ENCODE peak calls at places on chromosomes 11 and 22, in six cellular contexts. One of them, this sample, is unnamed.

GRCh38 chr11:75873417-75874148 is 58.6 kb downstream of the UVRAG start:
- DNase-seq in mammary epithelial cell: no peak
- DNase-seq in amniotic stem cell: no peak
- DNase-seq in adrenal gland: no peak
- DNase-seq in brain microvascular endothelial cell: no peak
- DNase-seq in stimulated activated CD8-positive, alpha-beta memory T cell treated with anti-CD3 and anti-CD28 coated beads, Interleukin-12 subunit alpha, Interleukin-12 subunit beta, amount 100 ng/mL, for 4 hours: no peak
- DNase-seq in this sample: peak; percentile 72

GRCh38 chr11:88181776-88182175 is 6.5 kb upstream of the RAB38 start:
- DNase-seq in brain microvascular endothelial cell: no peak
- DNase-seq in adrenal gland: no peak
- DNase-seq in mammary epithelial cell: peak; percentile 53
- DNase-seq in stimulated activated CD8-positive, alpha-beta memory T cell treated with anti-CD3 and anti-CD28 coated beads, Interleukin-12 subunit alpha, Interleukin-12 subunit beta, amount 100 ng/mL, for 4 hours: no peak
- DNase-seq in amniotic stem cell: no peak
- DNase-seq in this sample: no peak

GRCh38 chr11:61083601-61084147 is 18.6 kb upstream of the CD5 start:
- DNase-seq in mammary epithelial cell: no peak
- DNase-seq in adrenal gland: no peak
- DNase-seq in amniotic stem cell: no peak
- DNase-seq in brain microvascular endothelial cell: no peak
- DNase-seq in stimulated activated CD8-positive, alpha-beta memory T cell treated with anti-CD3 and anti-CD28 coated beads, Interleukin-12 subunit alpha, Interleukin-12 subunit beta, amount 100 ng/mL, for 4 hours: no peak
- DNase-seq in this sample: no peak

GRCh38 chr11:77879218-77879617 is 58.3 kb downstream of the AAMDC start:
- DNase-seq in brain microvascular endothelial cell: no peak
- DNase-seq in mammary epithelial cell: no peak
- DNase-seq in adrenal gland: peak; percentile 39
- DNase-seq in amniotic stem cell: no peak
- DNase-seq in stimulated activated CD8-positive, alpha-beta memory T cell treated with anti-CD3 and anti-CD28 coated beads, Interleukin-12 subunit alpha, Interleukin-12 subunit beta, amount 100 ng/mL, for 4 hours: no peak
- DNase-seq in this sample: no peak

GRCh38 chr11:704799-705645 is 1.0 kb upstream of the EPS8L2 start:
- DNase-seq in brain microvascular endothelial cell: no peak
- DNase-seq in amniotic stem cell: no peak
- DNase-seq in mammary epithelial cell: peak; percentile 53
- DNase-seq in stimulated activated CD8-positive, alpha-beta memory T cell treated with anti-CD3 and anti-CD28 coated beads, Interleukin-12 subunit alpha, Interleukin-12 subunit beta, amount 100 ng/mL, for 4 hours: no peak
- DNase-seq in adrenal gland: no peak
- DNase-seq in this sample: no peak

GRCh38 chr11:101446238-101446637 is 137.6 kb downstream of the TRPC6 start:
- DNase-seq in brain microvascular endothelial cell: peak; percentile 69
- DNase-seq in mammary epithelial cell: peak; percentile 34
- DNase-seq in amniotic stem cell: no peak
- DNase-seq in adrenal gland: no peak
- DNase-seq in stimulated activated CD8-positive, alpha-beta memory T cell treated with anti-CD3 and anti-CD28 coated beads, Interleukin-12 subunit alpha, Interleukin-12 subunit beta, amount 100 ng/mL, for 4 hours: no peak
- DNase-seq in this sample: peak; percentile 88

GRCh38 chr11:122756417-122756816 is 81.9 kb upstream of the CRTAM start:
- DNase-seq in mammary epithelial cell: no peak
- DNase-seq in amniotic stem cell: no peak
- DNase-seq in adrenal gland: peak; percentile 41
- DNase-seq in brain microvascular endothelial cell: no peak
- DNase-seq in stimulated activated CD8-positive, alpha-beta memory T cell treated with anti-CD3 and anti-CD28 coated beads, Interleukin-12 subunit alpha, Interleukin-12 subunit beta, amount 100 ng/mL, for 4 hours: peak; percentile 6
- DNase-seq in this sample: no peak

GRCh38 chr22:28949788-28950187 is 66.4 kb downstream of the ZNRF3 start:
- DNase-seq in stimulated activated CD8-positive, alpha-beta memory T cell treated with anti-CD3 and anti-CD28 coated beads, Interleukin-12 subunit alpha, Interleukin-12 subunit beta, amount 100 ng/mL, for 4 hours: no peak
- DNase-seq in brain microvascular endothelial cell: no peak
- DNase-seq in adrenal gland: no peak
- DNase-seq in mammary epithelial cell: no peak
- DNase-seq in amniotic stem cell: no peak
- DNase-seq in this sample: peak; percentile 15

GRCh38 chr22:23915230-23915754 is 21.1 kb downstream of the MIF start:
- DNase-seq in mammary epithelial cell: no peak
- DNase-seq in amniotic stem cell: no peak
- DNase-seq in stimulated activated CD8-positive, alpha-beta memory T cell treated with anti-CD3 and anti-CD28 coated beads, Interleukin-12 subunit alpha, Interleukin-12 subunit beta, amount 100 ng/mL, for 4 hours: no peak
- DNase-seq in brain microvascular endothelial cell: no peak
- DNase-seq in adrenal gland: no peak
- DNase-seq in this sample: no peak

GRCh38 chr11:122071680-122072321 is 44.2 kb downstream of the BLID start:
- DNase-seq in stimulated activated CD8-positive, alpha-beta memory T cell treated with anti-CD3 and anti-CD28 coated beads, Interleukin-12 subunit alpha, Interleukin-12 subunit beta, amount 100 ng/mL, for 4 hours: no peak
- DNase-seq in adrenal gland: no peak
- DNase-seq in brain microvascular endothelial cell: no peak
- DNase-seq in amniotic stem cell: no peak
- DNase-seq in mammary epithelial cell: no peak
- DNase-seq in this sample: no peak

GRCh38 chr11:12719221-12719620 is 45.0 kb downstream of the TEAD1 start:
- DNase-seq in stimulated activated CD8-positive, alpha-beta memory T cell treated with anti-CD3 and anti-CD28 coated beads, Interleukin-12 subunit alpha, Interleukin-12 subunit beta, amount 100 ng/mL, for 4 hours: no peak
- DNase-seq in mammary epithelial cell: no peak
- DNase-seq in brain microvascular endothelial cell: no peak
- DNase-seq in adrenal gland: no peak
- DNase-seq in amniotic stem cell: no peak
- DNase-seq in this sample: no peak

GRCh38 chr22:50184004-50184461 is 1.7 kb upstream of the TRABD start:
- DNase-seq in amniotic stem cell: no peak
- DNase-seq in mammary epithelial cell: no peak
- DNase-seq in adrenal gland: peak; percentile 75
- DNase-seq in stimulated activated CD8-positive, alpha-beta memory T cell treated with anti-CD3 and anti-CD28 coated beads, Interleukin-12 subunit alpha, Interleukin-12 subunit beta, amount 100 ng/mL, for 4 hours: no peak
- DNase-seq in brain microvascular endothelial cell: no peak
- DNase-seq in this sample: no peak

GRCh38 chr22:25109878-25110595 is 89.6 kb upstream of the CRYBB3 start:
- DNase-seq in adrenal gland: no peak
- DNase-seq in brain microvascular endothelial cell: no peak
- DNase-seq in amniotic stem cell: no peak
- DNase-seq in mammary epithelial cell: no peak
- DNase-seq in stimulated activated CD8-positive, alpha-beta memory T cell treated with anti-CD3 and anti-CD28 coated beads, Interleukin-12 subunit alpha, Interleukin-12 subunit beta, amount 100 ng/mL, for 4 hours: no peak
- DNase-seq in this sample: no peak

GRCh38 chr11:126317681-126318641 is 14.1 kb downstream of the DCPS start:
- DNase-seq in adrenal gland: peak; percentile 89
- DNase-seq in brain microvascular endothelial cell: peak; percentile 68
- DNase-seq in stimulated activated CD8-positive, alpha-beta memory T cell treated with anti-CD3 and anti-CD28 coated beads, Interleukin-12 subunit alpha, Interleukin-12 subunit beta, amount 100 ng/mL, for 4 hours: no peak
- DNase-seq in amniotic stem cell: peak; percentile 30
- DNase-seq in mammary epithelial cell: peak; percentile 64
- DNase-seq in this sample: no peak

GRCh38 chr11:122004446-122004845 is 111.6 kb downstream of the BLID start:
- DNase-seq in amniotic stem cell: no peak
- DNase-seq in brain microvascular endothelial cell: no peak
- DNase-seq in stimulated activated CD8-positive, alpha-beta memory T cell treated with anti-CD3 and anti-CD28 coated beads, Interleukin-12 subunit alpha, Interleukin-12 subunit beta, amount 100 ng/mL, for 4 hours: no peak
- DNase-seq in adrenal gland: no peak
- DNase-seq in mammary epithelial cell: no peak
- DNase-seq in this sample: no peak

GRCh38 chr22:24685804-24686203 is 82.8 kb downstream of the GGT1 start:
- DNase-seq in mammary epithelial cell: no peak
- DNase-seq in stimulated activated CD8-positive, alpha-beta memory T cell treated with anti-CD3 and anti-CD28 coated beads, Interleukin-12 subunit alpha, Interleukin-12 subunit beta, amount 100 ng/mL, for 4 hours: no peak
- DNase-seq in amniotic stem cell: no peak
- DNase-seq in adrenal gland: no peak
- DNase-seq in brain microvascular endothelial cell: no peak
- DNase-seq in this sample: no peak

GRCh38 chr22:20782083-20782482 is 8.2 kb downstream of the SERPIND1 start:
- DNase-seq in brain microvascular endothelial cell: no peak
- DNase-seq in adrenal gland: no peak
- DNase-seq in amniotic stem cell: no peak
- DNase-seq in mammary epithelial cell: no peak
- DNase-seq in stimulated activated CD8-positive, alpha-beta memory T cell treated with anti-CD3 and anti-CD28 coated beads, Interleukin-12 subunit alpha, Interleukin-12 subunit beta, amount 100 ng/mL, for 4 hours: no peak
- DNase-seq in this sample: no peak

GRCh38 chr11:30479899-30480298 is 106.3 kb downstream of the MPPED2 start:
- DNase-seq in mammary epithelial cell: no peak
- DNase-seq in adrenal gland: no peak
- DNase-seq in stimulated activated CD8-positive, alpha-beta memory T cell treated with anti-CD3 and anti-CD28 coated beads, Interleukin-12 subunit alpha, Interleukin-12 subunit beta, amount 100 ng/mL, for 4 hours: no peak
- DNase-seq in amniotic stem cell: no peak
- DNase-seq in brain microvascular endothelial cell: no peak
- DNase-seq in this sample: no peak

GRCh38 chr11:35307221-35307621 is 112.1 kb downstream of the SLC1A2 start:
- DNase-seq in adrenal gland: no peak
- DNase-seq in amniotic stem cell: no peak
- DNase-seq in mammary epithelial cell: no peak
- DNase-seq in stimulated activated CD8-positive, alpha-beta memory T cell treated with anti-CD3 and anti-CD28 coated beads, Interleukin-12 subunit alpha, Interleukin-12 subunit beta, amount 100 ng/mL, for 4 hours: no peak
- DNase-seq in brain microvascular endothelial cell: no peak
- DNase-seq in this sample: no peak

GRCh38 chr11:2794947-2795346 is 90.6 kb downstream of the CDKN1C start:
- DNase-seq in brain microvascular endothelial cell: no peak
- DNase-seq in amniotic stem cell: no peak
- DNase-seq in adrenal gland: peak; percentile 17
- DNase-seq in mammary epithelial cell: no peak
- DNase-seq in stimulated activated CD8-positive, alpha-beta memory T cell treated with anti-CD3 and anti-CD28 coated beads, Interleukin-12 subunit alpha, Interleukin-12 subunit beta, amount 100 ng/mL, for 4 hours: no peak
- DNase-seq in this sample: no peak

GRCh38 chr11:128326791-128327190 is 260.6 kb downstream of the ETS1 start:
- DNase-seq in amniotic stem cell: no peak
- DNase-seq in mammary epithelial cell: no peak
- DNase-seq in brain microvascular endothelial cell: no peak
- DNase-seq in adrenal gland: no peak
- DNase-seq in stimulated activated CD8-positive, alpha-beta memory T cell treated with anti-CD3 and anti-CD28 coated beads, Interleukin-12 subunit alpha, Interleukin-12 subunit beta, amount 100 ng/mL, for 4 hours: no peak
- DNase-seq in this sample: no peak

GRCh38 chr11:15923169-15923568 is 433.2 kb downstream of the SOX6 start:
- DNase-seq in adrenal gland: no peak
- DNase-seq in mammary epithelial cell: peak; percentile 29
- DNase-seq in stimulated activated CD8-positive, alpha-beta memory T cell treated with anti-CD3 and anti-CD28 coated beads, Interleukin-12 subunit alpha, Interleukin-12 subunit beta, amount 100 ng/mL, for 4 hours: no peak
- DNase-seq in amniotic stem cell: no peak
- DNase-seq in brain microvascular endothelial cell: no peak
- DNase-seq in this sample: no peak

GRCh38 chr22:36383110-36383581 is 4.6 kb downstream of the MYH9 start:
- DNase-seq in mammary epithelial cell: peak; percentile 82
- DNase-seq in adrenal gland: no peak
- DNase-seq in brain microvascular endothelial cell: peak; percentile 73
- DNase-seq in amniotic stem cell: no peak
- DNase-seq in stimulated activated CD8-positive, alpha-beta memory T cell treated with anti-CD3 and anti-CD28 coated beads, Interleukin-12 subunit alpha, Interleukin-12 subunit beta, amount 100 ng/mL, for 4 hours: no peak
- DNase-seq in this sample: no peak

GRCh38 chr11:67438121-67438902 is 830 bp upstream of the PTPRCAP start:
- DNase-seq in adrenal gland: no peak
- DNase-seq in mammary epithelial cell: no peak
- DNase-seq in amniotic stem cell: no peak
- DNase-seq in stimulated activated CD8-positive, alpha-beta memory T cell treated with anti-CD3 and anti-CD28 coated beads, Interleukin-12 subunit alpha, Interleukin-12 subunit beta, amount 100 ng/mL, for 4 hours: peak; percentile 57
- DNase-seq in brain microvascular endothelial cell: no peak
- DNase-seq in this sample: no peak

GRCh38 chr11:118265954-118266353 is 1.9 kb upstream of the MPZL2 start:
- DNase-seq in mammary epithelial cell: peak; percentile 74
- DNase-seq in stimulated activated CD8-positive, alpha-beta memory T cell treated with anti-CD3 and anti-CD28 coated beads, Interleukin-12 subunit alpha, Interleukin-12 subunit beta, amount 100 ng/mL, for 4 hours: no peak
- DNase-seq in brain microvascular endothelial cell: no peak
- DNase-seq in amniotic stem cell: no peak
- DNase-seq in adrenal gland: peak; percentile 27
- DNase-seq in this sample: no peak

GRCh38 chr11:46075168-46075567 is 46.1 kb downstream of the PHF21A start:
- DNase-seq in mammary epithelial cell: peak; percentile 52
- DNase-seq in adrenal gland: no peak
- DNase-seq in amniotic stem cell: no peak
- DNase-seq in stimulated activated CD8-positive, alpha-beta memory T cell treated with anti-CD3 and anti-CD28 coated beads, Interleukin-12 subunit alpha, Interleukin-12 subunit beta, amount 100 ng/mL, for 4 hours: no peak
- DNase-seq in brain microvascular endothelial cell: peak; percentile 43
- DNase-seq in this sample: no peak

GRCh38 chr11:75473684-75474083 is 40.7 kb upstream of the KLHL35 start:
- DNase-seq in stimulated activated CD8-positive, alpha-beta memory T cell treated with anti-CD3 and anti-CD28 coated beads, Interleukin-12 subunit alpha, Interleukin-12 subunit beta, amount 100 ng/mL, for 4 hours: no peak
- DNase-seq in adrenal gland: no peak
- DNase-seq in brain microvascular endothelial cell: no peak
- DNase-seq in amniotic stem cell: no peak
- DNase-seq in mammary epithelial cell: no peak
- DNase-seq in this sample: no peak